ENCODE peak calls at places on chromosomes 6 and 20, in seven cellular contexts. W is LHCN-M2; U is activated CD4-positive, alpha-beta T cell treated with anti-CD3 and anti-CD28 coated beads, Interleukin-2, amount 50 U/mL, for 1 hour; E is brain pericyte; Y is tibial nerve; V is midbrain; R is Peyer's patch. M is an unnamed sample.

GRCh38 chr6:91786474-91787184 is 1199.8 kb upstream of the MAP3K7 start:
- DNase-seq in Y (no peak), W (no peak), V (no peak), U (no peak), R (no peak), E (no peak), M (no peak)

GRCh38 chr20:49450281-49450707 is 32.2 kb downstream of the KCNB1 start:
- DNase-seq in Y (no peak), V (no peak), W (no peak), E (no peak), U (no peak), R (no peak), M (no peak)

GRCh38 chr6:31058128-31058894 is 48.0 kb downstream of the MUC22 start:
- DNase-seq in W (peak), Y (no peak), U (no peak), R (no peak), E (no peak), V (peak), M (no peak)

GRCh38 chr6:52108128-52108527 is 20.7 kb upstream of the PKHD1 start:
- DNase-seq in U (no peak), W (peak), E (no peak), Y (no peak), V (no peak), R (no peak), M (no peak)

GRCh38 chr6:44304282-44305199 is 8.6 kb downstream of the AARS2 start:
- DNase-seq in U (peak), W (peak), Y (no peak), V (peak), R (peak), E (no peak), M (no peak)

GRCh38 chr6:106591111-106591825 is 38.0 kb downstream of the RTN4IP1 start:
- DNase-seq in E (no peak), V (no peak), R (no peak), W (peak), Y (no peak), U (no peak), M (no peak)

GRCh38 chr20:50533464-50533863 is 23.3 kb downstream of the PTPN1 start:
- DNase-seq in W (no peak), E (no peak), U (no peak), R (peak), Y (no peak), V (no peak), M (no peak)

GRCh38 chr20:50694379-50695143 is 3.2 kb upstream of the RIPOR3 start:
- DNase-seq in Y (no peak), R (no peak), V (no peak), W (no peak), E (no peak), U (no peak), M (no peak)

GRCh38 chr6:6024220-6024619 is 17.5 kb upstream of the NRN1 start:
- DNase-seq in U (no peak), W (no peak), R (no peak), Y (no peak), E (no peak), V (no peak), M (no peak)

GRCh38 chr6:81624443-81624842 is 128.0 kb downstream of the TENT5A start:
- DNase-seq in W (no peak), E (no peak), Y (no peak), V (no peak), U (no peak), R (no peak), M (no peak)

GRCh38 chr20:51738877-51739447 is 29.2 kb downstream of the ATP9A start:
- DNase-seq in V (no peak), E (no peak), W (no peak), U (no peak), Y (no peak), R (no peak), M (peak)

GRCh38 chr6:121592955-121593665 is 157.7 kb downstream of the GJA1 start:
- DNase-seq in U (no peak), V (peak), R (no peak), W (no peak), Y (no peak), E (no peak), M (no peak)

GRCh38 chr6:159727717-159728440 is 573 bp downstream of the WTAP start:
- DNase-seq in R (no peak), Y (no peak), W (peak), U (peak), V (peak), E (no peak), M (no peak)

GRCh38 chr6:22940571-22941290 is 371.4 kb downstream of the HDGFL1 start:
- DNase-seq in V (no peak), W (peak), Y (no peak), R (no peak), E (no peak), U (no peak), M (no peak)

GRCh38 chr6:154792761-154793160 is 59.5 kb downstream of the SCAF8 start:
- DNase-seq in E (no peak), U (no peak), R (no peak), W (peak), V (no peak), Y (no peak), M (no peak)

GRCh38 chr6:44029489-44030185 is 97.6 kb downstream of the MRPL14 start:
- DNase-seq in Y (no peak), V (no peak), W (no peak), E (no peak), U (no peak), R (no peak), M (no peak)

GRCh38 chr6:131555992-131556391 is 17.0 kb upstream of the ARG1 start:
- DNase-seq in Y (no peak), E (no peak), V (no peak), R (no peak), U (no peak), W (no peak), M (no peak)

GRCh38 chr20:63597651-63598478 is 23.8 kb upstream of the HELZ2 start:
- DNase-seq in W (no peak), R (no peak), U (no peak), Y (no peak), V (no peak), E (no peak), M (no peak)

GRCh38 chr20:19936801-19937583 is 80.2 kb upstream of the NAA20 start:
- DNase-seq in R (peak), E (no peak), V (no peak), W (no peak), Y (no peak), U (peak), M (no peak)

M was measured in stomach.